ENCODE peak calls at places on chromosomes 7 and 10, in six cellular contexts. Q, N, I, P, U and R are unnamed samples. For H3K9me3, the result is how much of the 10 kb centered on the place peaks cover.

GRCh38 chr7:95404316-95404715 is 8.1 kb upstream of the PON3 start:
- DNase-seq in N (peak), P (no peak), Q (no peak), I (no peak), U (no peak), R (no peak)

GRCh38 chr10:30557884-30558283 is 71.7 kb downstream of the LYZL2 start:
- DNase-seq in U (no peak), Q (no peak), I (no peak), P (no peak), N (no peak), R (no peak)

GRCh38 chr10:116626815-116627214 is 6.1 kb downstream of the PNLIPRP2 start:
- DNase-seq in P (no peak), Q (no peak), I (no peak), N (no peak), U (no peak), R (no peak)

GRCh38 chr7:17546206-17546998 is 247.9 kb downstream of the AHR start:
- DNase-seq in U (no peak), P (no peak), Q (no peak), N (no peak), I (no peak), R (no peak)

GRCh38 chr10:61846370-61847031 is 55.0 kb upstream of the ARID5B start:
- DNase-seq in N (no peak), Q (no peak), I (no peak), U (no peak), P (no peak), R (no peak)

GRCh38 chr7:155648752-155649339 is 4.4 kb downstream of the RBM33 start:
- DNase-seq in U (no peak), I (no peak), P (no peak), N (no peak), Q (no peak), R (no peak)

GRCh38 chr7:42880392-42880791 is 31.5 kb downstream of the C7orf25 start:
- DNase-seq in Q (no peak), I (no peak), P (no peak), U (no peak), N (no peak), R (no peak)

GRCh38 chr10:116385994-116386809 is 41.4 kb upstream of the PNLIPRP3 start:
- DNase-seq in U (no peak), P (no peak), I (no peak), Q (no peak), N (no peak), R (no peak)

GRCh38 chr10:1368772-1369171 is 312.6 kb downstream of the WDR37 start:
- DNase-seq in N (no peak), U (no peak), Q (peak), I (no peak), P (no peak), R (no peak)

GRCh38 chr7:15652776-15653290 is 33.6 kb downstream of the MEOX2 start:
- DNase-seq in N (no peak), Q (no peak), P (no peak), I (no peak), U (no peak), R (no peak)

GRCh38 chr7:55249332-55249731 is 115.8 kb upstream of the LANCL2 start:
- DNase-seq in N (no peak), U (no peak), I (no peak), P (no peak), Q (no peak), R (no peak)

GRCh38 chr10:20674870-20675385 is 222.2 kb downstream of the NEBL start:
- DNase-seq in N (no peak), U (no peak), Q (no peak), P (no peak), I (no peak), R (no peak)

GRCh38 chr10:43220971-43221418 is 45.9 kb downstream of the RASGEF1A start:
- DNase-seq in Q (peak), P (peak), U (no peak), N (peak), I (peak), R (peak)

GRCh38 chr7:140003913-140004382 is 58.8 kb downstream of the PARP12 start:
- DNase-seq in U (no peak), Q (peak), P (peak), N (no peak), I (no peak), R (no peak)

GRCh38 chr10:75347211-75347610 is 54.4 kb downstream of the ZNF503 start:
- DNase-seq in U (no peak), Q (no peak), P (no peak), I (no peak), N (no peak), R (no peak)

GRCh38 chr10:84563355-84563754 is 235.0 kb downstream of the CCSER2 start:
- DNase-seq in Q (no peak), U (no peak), I (no peak), N (no peak), P (no peak), R (no peak)

GRCh38 chr7:134854816-134855215 is 75.4 kb downstream of the CALD1 start:
- DNase-seq in U (no peak), P (no peak), Q (no peak), N (no peak), I (no peak), R (no peak)

GRCh38 chr7:135253851-135254815 is 20.5 kb downstream of the STRA8 start:
- DNase-seq in U (no peak), N (peak), I (peak), Q (peak), P (peak), R (no peak)

GRCh38 chr10:97889461-97890265 is 40.0 kb downstream of the GOLGA7B start:
- DNase-seq in Q (no peak), P (no peak), I (no peak), N (peak), U (no peak), R (peak)

GRCh38 chr10:637221-637620 is 52.2 kb downstream of the DIP2C start:
- DNase-seq in N (no peak), U (no peak), P (no peak), Q (no peak), I (no peak), R (no peak)

GRCh38 chr7:144388950-144389349 is 14.5 kb downstream of the NOBOX start:
- DNase-seq in N (no peak), Q (no peak), P (peak), I (no peak), U (no peak), R (no peak)

GRCh38 chr7:76509931-76510877 is at the start of gene UPK3B:
- DNase-seq in I (peak), Q (no peak), P (peak), N (peak), U (no peak), R (no peak)

GRCh38 chr7:45292481-45292880 is 134.9 kb downstream of the RAMP3 start:
- DNase-seq in I (no peak), N (no peak), U (no peak), Q (no peak), P (no peak), R (no peak)

GRCh38 chr7:158830211-158830723 is 958 bp upstream of the ESYT2 start:
- DNase-seq in U (no peak), I (peak), Q (no peak), N (no peak), P (no peak), R (no peak)

GRCh38 chr7:111750878-111751277 is 188.6 kb upstream of the IMMP2L start:
- DNase-seq in I (no peak), U (no peak), P (no peak), Q (no peak), N (no peak), R (no peak)

GRCh38 chr7:47782022-47782421 is 166.2 kb downstream of the PKD1L1 start:
- DNase-seq in I (no peak), U (no peak), P (no peak), N (no peak), Q (no peak), R (no peak)

GRCh38 chr7:87853237-87853864 is 22.8 kb downstream of the SLC25A40 start:
- DNase-seq in Q (no peak), P (no peak), U (no peak), I (no peak), N (no peak), R (no peak)

GRCh38 chr7:158573310-158573709 is 14.3 kb downstream of the PTPRN2 start:
- DNase-seq in I (no peak), P (no peak), N (no peak), Q (no peak), U (no peak), R (no peak)

GRCh38 chr7:119711104-119711503 is 561.9 kb upstream of the KCND2 start:
- DNase-seq in U (no peak), Q (no peak), P (no peak), N (no peak), I (no peak), R (no peak)

GRCh38 chr7:95843286-95843685 is 70.9 kb downstream of the DYNC1I1 start:
- DNase-seq in Q (no peak), I (no peak), N (no peak), U (no peak), P (no peak), R (no peak)

GRCh38 chr10:78964952-78965633 is 103.7 kb upstream of the ZMIZ1 start:
- DNase-seq in Q (no peak), I (peak), U (no peak), N (peak), P (peak), R (peak)

GRCh38 chr7:42235734-42236133 is 1.3 kb downstream of the GLI3 start:
- DNase-seq in Q (no peak), P (no peak), N (no peak), I (no peak), U (no peak), R (no peak)

GRCh38 chr10:66629976-66630375 is 295.9 kb upstream of the LRRTM3 start:
- DNase-seq in U (no peak), Q (no peak), I (no peak), P (no peak), N (no peak), R (no peak)

DNA sequence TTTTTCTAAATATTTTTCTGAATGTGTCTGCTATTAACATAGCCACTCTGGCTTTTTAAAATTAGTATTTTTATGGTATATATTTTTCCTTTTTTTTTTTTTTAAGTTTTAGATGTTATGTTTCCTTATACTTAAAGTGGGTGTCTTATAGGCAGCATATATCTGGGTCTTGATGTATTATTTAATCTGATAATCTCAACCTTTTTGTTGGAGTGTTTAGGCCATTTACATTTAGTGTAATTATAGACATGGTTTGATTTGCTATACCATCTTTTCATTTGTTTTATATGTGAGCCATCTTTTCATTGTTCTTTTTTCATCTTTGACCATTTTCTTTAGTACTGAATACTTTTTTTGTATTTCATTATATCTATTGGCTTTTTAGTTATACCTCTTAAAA is 45.0 kb downstream of the TRUB1 start:
- DNase-seq in Q (no peak), P (no peak), I (no peak), N (no peak), U (no peak), R (no peak)
- H3K9me3 ChIP-seq in Q (under half), P (under half), I (under half), N (under half), U (under half), R (under half)

DNA sequence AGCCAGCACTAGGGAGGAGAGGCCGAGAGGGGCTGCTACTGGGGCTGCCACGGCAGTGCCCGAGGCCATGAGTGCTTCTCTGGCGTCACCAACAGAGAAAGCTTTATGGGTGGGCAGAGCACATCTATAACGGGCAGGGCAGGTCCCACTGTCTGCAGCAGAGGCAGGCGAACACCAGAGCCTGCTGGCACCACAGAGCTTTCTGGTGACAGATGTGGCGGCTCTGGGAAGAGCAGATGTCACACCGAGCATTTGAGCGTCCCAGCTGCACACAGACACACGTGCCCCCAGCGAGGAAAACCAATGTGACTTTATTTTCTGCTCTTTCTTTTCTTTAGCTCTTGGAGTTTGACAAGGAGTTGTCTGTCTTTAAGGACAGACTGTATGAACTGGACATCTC is 20.5 kb downstream of the NKX6-2 start:
- DNase-seq in N (no peak), Q (no peak), U (no peak), I (no peak), P (no peak), R (no peak)
- H3K27ac ChIP-seq in N (no peak), Q (no peak), U (no peak), I (no peak), P (no peak), R (no peak)

DNA sequence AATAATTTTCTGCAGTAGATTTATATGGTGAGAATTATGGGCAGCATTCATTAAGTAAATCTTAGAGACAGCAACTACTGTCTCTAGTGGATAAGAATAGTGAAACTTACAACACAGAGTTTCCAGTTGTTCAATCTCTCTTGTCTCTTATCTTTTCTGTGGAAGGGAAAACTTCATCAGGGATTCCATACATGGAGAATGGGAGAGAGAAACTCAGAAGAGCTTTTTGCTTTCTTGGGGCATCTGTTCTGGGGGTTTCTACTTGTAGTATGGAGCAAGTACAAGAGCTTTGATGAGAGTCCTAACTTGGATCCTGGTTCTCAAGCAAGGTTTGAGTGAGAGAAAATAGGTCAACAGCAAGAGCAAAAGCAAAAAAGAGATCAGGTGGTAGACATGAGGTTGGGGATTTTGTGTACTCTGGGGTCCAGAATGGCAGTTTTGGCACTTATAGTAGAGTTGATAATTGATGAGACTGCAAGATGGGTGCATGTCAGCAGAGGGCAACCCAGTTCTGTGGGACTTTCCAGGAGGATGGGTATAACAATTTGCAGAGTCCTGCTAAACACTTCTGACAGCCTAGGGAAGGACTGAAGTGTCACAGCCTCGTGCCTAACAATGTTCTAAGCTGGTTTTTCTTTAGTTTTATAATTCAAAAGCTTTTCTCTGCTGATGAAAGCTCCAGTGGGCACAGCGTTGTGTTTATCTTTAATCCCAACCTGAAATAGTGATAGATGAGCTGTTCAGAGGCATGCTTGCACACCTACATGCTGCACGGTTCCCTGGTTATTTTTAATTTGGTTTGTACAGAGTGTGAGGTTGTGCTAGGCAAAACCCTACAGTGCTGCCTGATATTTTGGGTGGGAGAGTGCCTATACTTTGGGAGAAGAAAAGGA is 32.0 kb upstream of the STRIP2 start:
- DNase-seq in U (no peak), N (no peak), Q (no peak), P (no peak), I (no peak), R (no peak)
- H3K9me3 ChIP-seq in U (under half), N (under half), Q (under half), P (under half), I (under half), R (under half)

GRCh38 chr10:107126668-107127067 is 37.8 kb downstream of the SORCS1 start:
- DNase-seq in I (no peak), N (no peak), Q (no peak), U (no peak), P (no peak), R (no peak)
- H3K27ac ChIP-seq in I (no peak), N (no peak), Q (no peak), U (no peak), P (no peak), R (no peak)

GRCh38 chr10:96387601-96388000 is 28.8 kb upstream of the OPALIN start:
- DNase-seq in I (no peak), Q (no peak), N (no peak), U (no peak), P (no peak), R (no peak)

GRCh38 chr10:96380821-96381220 is 22.0 kb upstream of the OPALIN start:
- DNase-seq in U (no peak), P (no peak), I (no peak), N (peak), Q (no peak), R (no peak)

GRCh38 chr10:96387151-96387550 is 28.3 kb upstream of the OPALIN start:
- DNase-seq in U (no peak), I (no peak), N (no peak), Q (no peak), P (no peak), R (no peak)

GRCh38 chr10:96379758-96380157 is 21.0 kb upstream of the OPALIN start:
- DNase-seq in U (no peak), I (no peak), P (no peak), N (no peak), Q (no peak), R (no peak)

GRCh38 chr10:96384471-96384870 is 25.7 kb upstream of the OPALIN start:
- DNase-seq in U (no peak), I (no peak), N (no peak), P (no peak), Q (no peak), R (no peak)
- H3K9me3 ChIP-seq in U (under half), I (under half), N (under half), P (under half), Q (under half), R (under half)